ENCODE peak calls at places on chromosomes 16 and 17, in nine cellular contexts. C is renal cortical epithelial cell, S is kidney tubule cell, M is choroid plexus epithelial cell, E is fibroblast of lung, O is SK-N-DZ, P is head of caudate nucleus, T is GM20000, N is NCI-H1930. Z is an unnamed sample.

GRCh38 chr17:46089389-46089965 is 90.4 kb downstream of the STH start:
- DNase-seq in C (no peak), S (no peak), M (no peak), E (no peak), O (no peak), P (no peak), T (no peak), N (no peak), Z (no peak)

GRCh38 chr17:66354981-66355380 is 52.6 kb downstream of the PRKCA start:
- DNase-seq in C (no peak), S (no peak), M (peak; percentile 67), E (peak; percentile 71), O (no peak), P (no peak), T (no peak), N (no peak), Z (no peak)

GRCh38 chr16:48157302-48157701 is 1.5 kb upstream of the ABCC12 start:
- DNase-seq in C (no peak), S (no peak), M (no peak), E (no peak), O (no peak), P (no peak), T (no peak), N (no peak), Z (no peak)

GRCh38 chr16:53949716-53950410 is 245.9 kb downstream of the FTO start:
- DNase-seq in C (no peak), S (no peak), M (peak; percentile 14), E (peak; percentile 33), O (no peak), P (no peak), T (peak; percentile 32), N (no peak), Z (no peak)

GRCh38 chr17:37234106-37234505 is 141.7 kb upstream of the C17orf78 start:
- DNase-seq in C (no peak), S (no peak), M (no peak), E (no peak), O (no peak), P (no peak), T (no peak), N (no peak), Z (no peak)

GRCh38 chr17:27423651-27424050 is 32.6 kb upstream of the KSR1 start:
- DNase-seq in C (no peak), S (no peak), M (peak; percentile 63), E (peak; percentile 5), O (no peak), P (no peak), T (peak; percentile 20), N (no peak), Z (peak; percentile 2)

GRCh38 chr16:57679768-57680167 is 11.7 kb downstream of the ADGRG3 start:
- DNase-seq in C (no peak), S (no peak), M (no peak), E (no peak), O (no peak), P (no peak), T (no peak), N (no peak), Z (no peak)

GRCh38 chr17:28912938-28913333 is 10.1 kb upstream of the DHRS13 start:
- DNase-seq in C (no peak), S (no peak), M (no peak), E (no peak), O (no peak), P (no peak), T (no peak), N (no peak), Z (no peak)

GRCh38 chr16:48126801-48127644 is 28.8 kb downstream of the ABCC12 start:
- DNase-seq in C (peak; percentile 98), S (peak; percentile 85), M (peak; percentile 92), E (peak; percentile 95), O (no peak), P (peak; percentile 42), T (no peak), N (no peak), Z (no peak)

GRCh38 chr16:10881479-10882030 is 4.6 kb downstream of the CIITA start:
- DNase-seq in C (no peak), S (no peak), M (no peak), E (no peak), O (no peak), P (no peak), T (no peak), N (no peak), Z (no peak)

GRCh38 chr17:59427996-59428395 is 96.5 kb downstream of the YPEL2 start:
- DNase-seq in C (peak; percentile 54), S (peak; percentile 70), M (peak; percentile 15), E (no peak), O (no peak), P (peak; percentile 55), T (no peak), N (no peak), Z (no peak)

GRCh38 chr17:3260600-3260999 is 37.6 kb downstream of the OR3A1 start:
- DNase-seq in C (no peak), S (no peak), M (no peak), E (no peak), O (no peak), P (no peak), T (no peak), N (no peak), Z (no peak)

GRCh38 chr17:43094129-43094834 is 30.9 kb downstream of the BRCA1 start:
- DNase-seq in C (peak; percentile 37), S (peak; percentile 49), M (peak; percentile 30), E (peak; percentile 36), O (no peak), P (no peak), T (no peak), N (no peak), Z (no peak)

GRCh38 chr17:15171433-15172047 is 93.6 kb downstream of the PMP22 start:
- DNase-seq in C (peak; percentile 16), S (peak; percentile 65), M (peak; percentile 91), E (peak; percentile 78), O (peak; percentile 34), P (peak; percentile 83), T (peak; percentile 8), N (peak; percentile 51), Z (peak; percentile 56)

GRCh38 chr17:82674656-82675475 is 23.6 kb downstream of the RAB40B start:
- DNase-seq in C (no peak), S (no peak), M (no peak), E (no peak), O (no peak), P (peak; percentile 69), T (no peak), N (no peak), Z (peak; percentile 26)

GRCh38 chr17:50203589-50204345 is 2.3 kb upstream of the COL1A1 start:
- DNase-seq in C (no peak), S (no peak), M (peak; percentile 62), E (peak; percentile 78), O (no peak), P (no peak), T (no peak), N (no peak), Z (no peak)

GRCh38 chr17:36149296-36149820 is 27.1 kb downstream of the TBC1D3B start:
- DNase-seq in C (no peak), S (no peak), M (peak; percentile 88), E (peak; percentile 18), O (no peak), P (no peak), T (no peak), N (no peak), Z (no peak)

GRCh38 chr16:10552998-10553491 is 27.4 kb downstream of the EMP2 start:
- DNase-seq in C (no peak), S (no peak), M (no peak), E (no peak), O (no peak), P (peak; percentile 48), T (peak; percentile 91), N (no peak), Z (peak; percentile 76)

GRCh38 chr16:1929578-1930337 is 11.5 kb upstream of the HS3ST6 start:
- DNase-seq in C (peak; percentile 25), S (peak; percentile 87), M (peak; percentile 82), E (peak; percentile 80), O (peak; percentile 83), P (peak; percentile 95), T (peak; percentile 100), N (peak; percentile 72), Z (peak; percentile 90)

GRCh38 chr17:39306509-39307212 is 80.9 kb upstream of the STAC2 start:
- DNase-seq in C (no peak), S (peak; percentile 11), M (peak; percentile 55), E (peak; percentile 6), O (no peak), P (no peak), T (peak; percentile 43), N (no peak), Z (peak; percentile 48)

GRCh38 chr16:56647641-56648431 is 3.9 kb upstream of the MT1B start:
- DNase-seq in C (no peak), S (no peak), M (no peak), E (no peak), O (no peak), P (no peak), T (no peak), N (no peak), Z (no peak)

GRCh38 chr16:78976212-78976611 is 624.3 kb downstream of the MAF start:
- DNase-seq in C (no peak), S (no peak), M (no peak), E (no peak), O (no peak), P (no peak), T (no peak), N (no peak), Z (no peak)

GRCh38 chr17:49315551-49315951 is 46.5 kb downstream of the ZNF652 start:
- DNase-seq in C (peak; percentile 89), S (peak; percentile 88), M (peak; percentile 90), E (peak; percentile 91), O (peak; percentile 53), P (peak; percentile 87), T (peak; percentile 74), N (no peak), Z (peak; percentile 84)

GRCh38 chr16:86772671-86773338 is 194.5 kb downstream of the FOXL1 start:
- DNase-seq in C (peak; percentile 83), S (peak; percentile 96), M (peak; percentile 42), E (no peak), O (no peak), P (no peak), T (no peak), N (no peak), Z (no peak)

GRCh38 chr16:880471-881171 is 80.1 kb upstream of the GNG13 start:
- DNase-seq in C (no peak), S (no peak), M (no peak), E (no peak), O (no peak), P (no peak), T (no peak), N (no peak), Z (no peak)

GRCh38 chr17:62627219-62627903 is at the start of gene MRC2:
- DNase-seq in C (peak; percentile 36), S (peak; percentile 62), M (peak; percentile 89), E (peak; percentile 76), O (peak; percentile 81), P (peak; percentile 77), T (peak; percentile 77), N (no peak), Z (no peak)

GRCh38 chr16:11306997-11307638 is 26.0 kb upstream of the PRM1 start:
- DNase-seq in C (peak; percentile 77), S (peak; percentile 32), M (peak; percentile 56), E (no peak), O (no peak), P (no peak), T (no peak), N (no peak), Z (no peak)

GRCh38 chr17:76532072-76532651 is 5.3 kb downstream of the CYGB start:
- DNase-seq in C (peak; percentile 54), S (peak; percentile 94), M (no peak), E (no peak), O (no peak), P (no peak), T (no peak), N (no peak), Z (no peak)

GRCh38 chr16:68995011-68995504 is 110.4 kb upstream of the HAS3 start:
- DNase-seq in C (peak; percentile 78), S (peak; percentile 82), M (peak; percentile 50), E (peak; percentile 26), O (no peak), P (no peak), T (no peak), N (no peak), Z (no peak)

GRCh38 chr16:88276591-88276990 is 106.2 kb upstream of the ZNF469 start:
- DNase-seq in C (no peak), S (no peak), M (no peak), E (no peak), O (no peak), P (no peak), T (no peak), N (no peak), Z (no peak)

GRCh38 chr16:23469814-23470213 is 16.8 kb upstream of the COG7 start:
- DNase-seq in C (peak; percentile 56), S (peak; percentile 80), M (peak; percentile 31), E (peak; percentile 11), O (no peak), P (no peak), T (no peak), N (no peak), Z (no peak)

Z was measured in OCI-LY7.